ENCODE peak calls at places on chromosome X, in seven cellular contexts. One of them, this sample, is unnamed. For H3K9me3, the result is how much of the 10 kb centered on the place peaks cover.

GRCh38 chrX:108304210-108304609 is 134.0 kb downstream of the COL4A6 start:
- DNase-seq in ovary: no peak
- DNase-seq in IMR-90: peak
- DNase-seq in A549: no peak
- DNase-seq in upper lobe of left lung: no peak
- DNase-seq in heart left ventricle: no peak
- DNase-seq in H1: no peak
- DNase-seq in this sample: no peak

GRCh38 chrX:69506617-69507499 is 2.7 kb downstream of the NALF2 start:
- DNase-seq in IMR-90: no peak
- DNase-seq in A549: no peak
- DNase-seq in heart left ventricle: no peak
- DNase-seq in upper lobe of left lung: no peak
- DNase-seq in ovary: no peak
- DNase-seq in H1: no peak
- DNase-seq in this sample: no peak

GRCh38 chrX:140815868-140816267 is 106.3 kb downstream of the LINC00632 start:
- DNase-seq in A549: no peak
- DNase-seq in upper lobe of left lung: no peak
- DNase-seq in IMR-90: peak
- DNase-seq in ovary: no peak
- DNase-seq in H1: no peak
- DNase-seq in heart left ventricle: no peak
- DNase-seq in this sample: no peak

GRCh38 chrX:124217289-124218251 is 114.9 kb upstream of the TEX13D start:
- DNase-seq in A549: no peak
- DNase-seq in upper lobe of left lung: peak
- DNase-seq in heart left ventricle: peak
- DNase-seq in H1: no peak
- DNase-seq in IMR-90: no peak
- DNase-seq in ovary: no peak
- DNase-seq in this sample: peak

GRCh38 chrX:111519215-111519614 is 7.8 kb downstream of the SERTM2 start:
- DNase-seq in H1: no peak
- DNase-seq in upper lobe of left lung: no peak
- DNase-seq in heart left ventricle: no peak
- DNase-seq in ovary: no peak
- DNase-seq in A549: no peak
- DNase-seq in IMR-90: peak
- DNase-seq in this sample: peak

GRCh38 chrX:134604701-134605271 is 53.5 kb downstream of the PLAC1 start:
- DNase-seq in A549: peak
- DNase-seq in heart left ventricle: peak
- DNase-seq in H1: no peak
- DNase-seq in ovary: no peak
- DNase-seq in upper lobe of left lung: peak
- DNase-seq in IMR-90: peak
- DNase-seq in this sample: no peak

GRCh38 chrX:68685722-68686683 is 38.5 kb downstream of the STARD8 start:
- DNase-seq in A549: peak
- DNase-seq in IMR-90: peak
- DNase-seq in H1: no peak
- DNase-seq in heart left ventricle: peak
- DNase-seq in upper lobe of left lung: peak
- DNase-seq in ovary: peak
- DNase-seq in this sample: peak

GRCh38 chrX:50721771-50722521 is 92.0 kb downstream of the SHROOM4 start:
- DNase-seq in ovary: no peak
- DNase-seq in A549: no peak
- DNase-seq in H1: no peak
- DNase-seq in heart left ventricle: no peak
- DNase-seq in upper lobe of left lung: no peak
- DNase-seq in IMR-90: no peak
- DNase-seq in this sample: no peak

GRCh38 chrX:17291998-17292658 is 82.9 kb upstream of the NHS start:
- DNase-seq in H1: no peak
- DNase-seq in IMR-90: no peak
- DNase-seq in heart left ventricle: no peak
- DNase-seq in A549: no peak
- DNase-seq in upper lobe of left lung: no peak
- DNase-seq in ovary: no peak
- DNase-seq in this sample: no peak

GRCh38 chrX:30992381-30992904 is 79.4 kb downstream of the FTHL17 start:
- DNase-seq in ovary: no peak
- DNase-seq in heart left ventricle: no peak
- DNase-seq in upper lobe of left lung: no peak
- DNase-seq in IMR-90: no peak
- DNase-seq in A549: no peak
- DNase-seq in H1: no peak
- DNase-seq in this sample: no peak

GRCh38 chrX:2628751-2629315 is 62.3 kb upstream of the CD99 start:
- DNase-seq in IMR-90: no peak
- DNase-seq in A549: no peak
- DNase-seq in upper lobe of left lung: no peak
- DNase-seq in H1: no peak
- DNase-seq in ovary: no peak
- DNase-seq in heart left ventricle: no peak
- DNase-seq in this sample: no peak

GRCh38 chrX:1442724-1443367 is 9.9 kb downstream of the ASMTL start:
- DNase-seq in A549: no peak
- DNase-seq in upper lobe of left lung: peak
- DNase-seq in heart left ventricle: no peak
- DNase-seq in H1: no peak
- DNase-seq in IMR-90: no peak
- DNase-seq in ovary: peak
- DNase-seq in this sample: no peak

GRCh38 chrX:44071070-44071645 is 98.0 kb upstream of the NDP start:
- DNase-seq in upper lobe of left lung: no peak
- DNase-seq in A549: no peak
- DNase-seq in H1: no peak
- DNase-seq in heart left ventricle: no peak
- DNase-seq in ovary: no peak
- DNase-seq in IMR-90: no peak
- DNase-seq in this sample: no peak

GRCh38 chrX:153490217-153490616 is 4.6 kb upstream of the BGN start:
- DNase-seq in ovary: no peak
- DNase-seq in heart left ventricle: no peak
- DNase-seq in A549: no peak
- DNase-seq in H1: no peak
- DNase-seq in IMR-90: no peak
- DNase-seq in upper lobe of left lung: no peak
- DNase-seq in this sample: no peak

GRCh38 chrX:154135458-154136229 is 8.4 kb upstream of the OPN1LW start:
- DNase-seq in A549: no peak
- DNase-seq in heart left ventricle: no peak
- DNase-seq in H1: no peak
- DNase-seq in ovary: no peak
- DNase-seq in upper lobe of left lung: no peak
- DNase-seq in IMR-90: no peak
- DNase-seq in this sample: no peak

GRCh38 chrX:74422576-74423288 is 1.4 kb downstream of the SLC16A2 start:
- DNase-seq in upper lobe of left lung: peak
- DNase-seq in A549: no peak
- DNase-seq in ovary: peak
- DNase-seq in H1: no peak
- DNase-seq in heart left ventricle: peak
- DNase-seq in IMR-90: peak
- DNase-seq in this sample: peak

GRCh38 chrX:115582871-115583729 is 22.1 kb downstream of the PLS3 start:
- DNase-seq in heart left ventricle: no peak
- DNase-seq in ovary: no peak
- DNase-seq in H1: no peak
- DNase-seq in A549: no peak
- DNase-seq in IMR-90: peak
- DNase-seq in upper lobe of left lung: peak
- DNase-seq in this sample: no peak

GRCh38 chrX:138756234-138756633 is 44.7 kb upstream of the FGF13 start:
- DNase-seq in A549: no peak
- DNase-seq in H1: peak
- DNase-seq in upper lobe of left lung: no peak
- DNase-seq in ovary: peak
- DNase-seq in IMR-90: no peak
- DNase-seq in heart left ventricle: peak
- DNase-seq in this sample: no peak

GRCh38 chrX:7074135-7074907 is 73.2 kb upstream of the STS start:
- DNase-seq in IMR-90: no peak
- DNase-seq in A549: no peak
- DNase-seq in upper lobe of left lung: no peak
- DNase-seq in heart left ventricle: no peak
- DNase-seq in H1: no peak
- DNase-seq in ovary: no peak
- DNase-seq in this sample: no peak

GRCh38 chrX:45788315-45788714 is 587.6 kb upstream of the DIPK2B start:
- DNase-seq in H1: no peak
- DNase-seq in ovary: no peak
- DNase-seq in heart left ventricle: no peak
- DNase-seq in upper lobe of left lung: no peak
- DNase-seq in A549: no peak
- DNase-seq in IMR-90: no peak
- DNase-seq in this sample: no peak

GRCh38 chrX:98077440-98077839 is 1193.7 kb downstream of the RPA4 start:
- DNase-seq in A549: no peak
- DNase-seq in IMR-90: no peak
- DNase-seq in H1: no peak
- DNase-seq in ovary: no peak
- DNase-seq in upper lobe of left lung: no peak
- DNase-seq in heart left ventricle: no peak
- DNase-seq in this sample: no peak

DNA sequence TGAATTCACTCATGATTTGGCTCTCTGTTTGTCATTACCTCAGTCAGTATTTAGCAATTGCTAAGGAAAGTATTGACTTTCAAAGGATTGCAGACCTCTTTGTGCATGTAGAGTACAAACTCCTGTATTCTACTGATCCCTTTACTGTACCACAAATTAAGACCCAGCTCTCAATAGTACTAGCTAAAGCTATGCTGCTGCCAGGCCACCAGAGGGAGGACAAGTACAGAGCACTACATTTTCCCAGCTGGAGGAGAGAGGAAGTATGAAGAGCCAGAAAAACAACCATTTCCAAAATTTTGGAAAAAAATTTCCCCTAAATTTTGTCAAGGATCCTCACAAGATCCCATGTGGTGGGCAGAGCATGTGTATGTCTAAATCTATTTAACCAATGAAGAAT is 175.0 kb upstream of the MTMR8 start:
- DNase-seq in H1: no peak
- DNase-seq in A549: no peak
- DNase-seq in IMR-90: no peak
- DNase-seq in ovary: no peak
- DNase-seq in heart left ventricle: no peak
- DNase-seq in upper lobe of left lung: no peak
- DNase-seq in this sample: no peak
- TF ChIP-seq CTCF in H1: no peak
- TF ChIP-seq CTCF in A549: no peak
- TF ChIP-seq CTCF in IMR-90: no peak
- TF ChIP-seq CTCF in ovary: no peak
- TF ChIP-seq CTCF in heart left ventricle: no peak
- TF ChIP-seq CTCF in upper lobe of left lung: no peak
- TF ChIP-seq CTCF in this sample: no peak

GRCh38 chrX:40054793-40055192 is 43.0 kb downstream of the BCOR start:
- DNase-seq in A549: no peak
- DNase-seq in ovary: no peak
- DNase-seq in IMR-90: peak
- DNase-seq in H1: no peak
- DNase-seq in heart left ventricle: no peak
- DNase-seq in upper lobe of left lung: no peak
- DNase-seq in this sample: no peak

GRCh38 chrX:40055495-40055894 is 42.3 kb downstream of the BCOR start:
- DNase-seq in upper lobe of left lung: no peak
- DNase-seq in heart left ventricle: no peak
- DNase-seq in IMR-90: peak
- DNase-seq in H1: no peak
- DNase-seq in A549: no peak
- DNase-seq in ovary: no peak
- DNase-seq in this sample: no peak

GRCh38 chrX:40047485-40047884 is 50.3 kb downstream of the BCOR start:
- DNase-seq in A549: no peak
- DNase-seq in IMR-90: no peak
- DNase-seq in upper lobe of left lung: no peak
- DNase-seq in ovary: no peak
- DNase-seq in heart left ventricle: no peak
- DNase-seq in H1: no peak
- DNase-seq in this sample: no peak

GRCh38 chrX:40049084-40049641 is 48.6 kb downstream of the BCOR start:
- DNase-seq in heart left ventricle: no peak
- DNase-seq in H1: no peak
- DNase-seq in upper lobe of left lung: no peak
- DNase-seq in IMR-90: no peak
- DNase-seq in A549: no peak
- DNase-seq in ovary: no peak
- DNase-seq in this sample: no peak

GRCh38 chrX:40050532-40050931 is 47.2 kb downstream of the BCOR start:
- DNase-seq in IMR-90: no peak
- DNase-seq in ovary: no peak
- DNase-seq in upper lobe of left lung: no peak
- DNase-seq in heart left ventricle: no peak
- DNase-seq in A549: no peak
- DNase-seq in H1: no peak
- DNase-seq in this sample: no peak
- H3K9me3 ChIP-seq in IMR-90: under half
- H3K9me3 ChIP-seq in ovary: under half
- H3K9me3 ChIP-seq in upper lobe of left lung: under half
- H3K9me3 ChIP-seq in heart left ventricle: under half
- H3K9me3 ChIP-seq in A549: under half
- H3K9me3 ChIP-seq in H1: under half
- H3K9me3 ChIP-seq in this sample: under half

GRCh38 chrX:11757729-11758399 is at the start of gene MSL3:
- DNase-seq in ovary: peak
- DNase-seq in IMR-90: peak
- DNase-seq in heart left ventricle: peak
- DNase-seq in A549: peak
- DNase-seq in H1: no peak
- DNase-seq in upper lobe of left lung: peak
- DNase-seq in this sample: peak
- TF ChIP-seq POLR2A in ovary: no peak
- TF ChIP-seq POLR2A in IMR-90: peak
- TF ChIP-seq POLR2A in heart left ventricle: peak
- TF ChIP-seq POLR2A in A549: peak
- TF ChIP-seq POLR2A in H1: no peak
- TF ChIP-seq POLR2A in upper lobe of left lung: no peak
- TF ChIP-seq POLR2A in this sample: peak

GRCh38 chrX:133090410-133090809 is 6.5 kb downstream of the USP26 start:
- DNase-seq in upper lobe of left lung: no peak
- DNase-seq in H1: no peak
- DNase-seq in heart left ventricle: no peak
- DNase-seq in A549: no peak
- DNase-seq in ovary: no peak
- DNase-seq in IMR-90: no peak
- DNase-seq in this sample: no peak

GRCh38 chrX:133094098-133094731 is 2.7 kb downstream of the USP26 start:
- DNase-seq in ovary: no peak
- DNase-seq in H1: no peak
- DNase-seq in A549: no peak
- DNase-seq in upper lobe of left lung: no peak
- DNase-seq in heart left ventricle: no peak
- DNase-seq in IMR-90: no peak
- DNase-seq in this sample: no peak

GRCh38 chrX:133083899-133084298 is 13.0 kb downstream of the USP26 start:
- DNase-seq in IMR-90: no peak
- DNase-seq in A549: no peak
- DNase-seq in heart left ventricle: no peak
- DNase-seq in upper lobe of left lung: no peak
- DNase-seq in ovary: no peak
- DNase-seq in H1: no peak
- DNase-seq in this sample: no peak

GRCh38 chrX:133085785-133086184 is 11.1 kb downstream of the USP26 start:
- DNase-seq in A549: no peak
- DNase-seq in ovary: no peak
- DNase-seq in IMR-90: no peak
- DNase-seq in heart left ventricle: no peak
- DNase-seq in upper lobe of left lung: peak
- DNase-seq in H1: no peak
- DNase-seq in this sample: peak

GRCh38 chrX:133089411-133089810 is 7.5 kb downstream of the USP26 start:
- DNase-seq in upper lobe of left lung: no peak
- DNase-seq in ovary: no peak
- DNase-seq in IMR-90: no peak
- DNase-seq in H1: no peak
- DNase-seq in heart left ventricle: no peak
- DNase-seq in A549: no peak
- DNase-seq in this sample: no peak
- TF ChIP-seq CTCF in upper lobe of left lung: no peak
- TF ChIP-seq CTCF in ovary: no peak
- TF ChIP-seq CTCF in IMR-90: no peak
- TF ChIP-seq CTCF in H1: no peak
- TF ChIP-seq CTCF in heart left ventricle: no peak
- TF ChIP-seq CTCF in A549: no peak
- TF ChIP-seq CTCF in this sample: no peak